ENCODE peak calls at places on chromosomes 3 and 15, in five cellular contexts. N, L, H, M and A are unnamed samples. For H3K4me1, the result is how much of the 10 kb centered on the place peaks cover.

GRCh38 chr15:74322558-74323180 is 44.8 kb downstream of the CYP11A1 start:
- DNase-seq in N (peak), L (no peak), H (peak), M (peak), A (peak)

GRCh38 chr15:85704021-85704420 is 90.7 kb downstream of the KLHL25 start:
- DNase-seq in N (peak), L (no peak), H (no peak), M (no peak), A (no peak)

GRCh38 chr15:49124371-49124770 is 31.0 kb downstream of the COPS2 start:
- DNase-seq in N (peak), L (no peak), H (no peak), M (no peak), A (no peak)

GRCh38 chr3:17831366-17831765 is 88.9 kb upstream of the TBC1D5 start:
- DNase-seq in N (peak), L (no peak), H (no peak), M (no peak), A (no peak)

GRCh38 chr3:138856799-138857198 is 22.1 kb upstream of the PIK3CB start:
- DNase-seq in N (no peak), L (no peak), H (no peak), M (no peak), A (no peak)

GRCh38 chr15:53789654-53790053 is 30.2 kb upstream of the WDR72 start:
- DNase-seq in N (no peak), L (no peak), H (no peak), M (no peak), A (no peak)

GRCh38 chr3:53763353-53763752 is 82.9 kb downstream of the CHDH start:
- DNase-seq in N (no peak), L (no peak), H (no peak), M (no peak), A (no peak)

GRCh38 chr15:83203543-83203942 is 4.1 kb downstream of the HDGFL3 start:
- DNase-seq in N (no peak), L (no peak), H (no peak), M (no peak), A (no peak)

GRCh38 chr3:56042326-56042951 is 425.8 kb downstream of the ERC2 start:
- DNase-seq in N (peak), L (no peak), H (peak), M (peak), A (peak)

DNA sequence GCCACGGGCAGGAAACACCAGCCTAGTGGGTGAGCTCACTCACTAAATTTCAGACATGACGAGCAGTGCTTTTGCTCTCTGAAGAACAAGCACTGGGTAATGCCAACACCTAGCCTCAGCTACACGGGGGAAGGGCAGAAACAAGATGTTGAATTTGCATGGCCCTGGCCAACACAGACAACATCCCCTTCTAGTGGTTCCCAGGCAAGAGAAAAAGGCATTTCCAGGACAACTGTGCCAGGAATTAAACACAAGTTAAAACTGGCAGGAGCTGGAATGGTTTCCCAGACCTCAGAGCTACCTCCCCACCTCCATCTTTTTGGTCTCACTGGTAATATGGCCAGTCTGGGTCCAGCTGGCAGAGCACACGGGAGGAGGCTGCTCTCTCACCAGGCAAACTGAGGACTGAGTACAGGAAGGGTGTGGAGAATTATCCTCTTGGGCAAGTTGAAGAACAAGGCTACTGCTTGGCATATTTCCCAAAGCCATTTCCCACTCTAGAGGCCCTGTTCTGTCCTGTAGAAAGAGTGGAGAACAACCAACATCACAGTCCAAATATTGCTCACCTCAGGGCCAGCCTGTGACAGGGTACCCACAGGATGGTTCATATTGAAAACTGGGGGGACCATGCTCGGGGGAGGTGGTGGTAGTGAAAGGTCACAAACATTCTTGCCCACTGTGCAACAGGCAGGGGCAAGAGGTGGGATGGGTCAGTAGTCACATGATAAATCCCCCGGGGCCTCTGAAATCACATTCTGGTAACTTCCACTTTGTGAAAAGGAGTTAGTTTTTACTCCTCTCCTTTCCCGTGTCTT is 26.5 kb downstream of the TSPAN3 start:
- DNase-seq in N (no peak), L (no peak), H (no peak), M (no peak), A (no peak)
- TF ChIP-seq BHLHE40 in N (no peak), L (no peak), H (no peak), M (no peak), A (no peak)

GRCh38 chr3:9688961-9689360 is 14.7 kb upstream of the CPNE9 start:
- DNase-seq in N (no peak), L (no peak), H (no peak), M (no peak), A (no peak)
- H3K4me1 ChIP-seq in N (under half), L (under half), H (under half), M (under half), A (under half)

DNA sequence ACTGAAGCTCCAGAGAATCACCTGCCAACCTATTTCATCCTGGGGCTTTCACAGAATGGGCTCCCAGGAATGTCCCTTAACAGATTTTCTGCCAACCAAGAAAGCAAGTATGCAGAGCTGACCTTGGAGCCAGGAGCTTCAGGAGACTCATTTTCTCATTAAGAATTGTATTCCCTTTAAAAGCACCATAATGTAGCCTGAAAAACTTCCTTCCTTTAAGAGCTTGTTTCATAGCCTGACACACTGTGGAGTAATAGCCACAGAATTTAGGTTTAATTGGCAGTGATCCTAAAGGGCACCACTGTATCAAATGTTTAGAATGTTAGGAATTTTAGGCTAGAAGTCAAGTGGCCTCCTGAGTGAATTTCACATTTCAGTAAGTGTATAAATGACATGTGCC is 309.8 kb downstream of the GBE1 start:
- DNase-seq in N (no peak), L (no peak), H (no peak), M (no peak), A (no peak)
- TF ChIP-seq BHLHE40 in N (no peak), L (no peak), H (no peak), M (no peak), A (no peak)

DNA sequence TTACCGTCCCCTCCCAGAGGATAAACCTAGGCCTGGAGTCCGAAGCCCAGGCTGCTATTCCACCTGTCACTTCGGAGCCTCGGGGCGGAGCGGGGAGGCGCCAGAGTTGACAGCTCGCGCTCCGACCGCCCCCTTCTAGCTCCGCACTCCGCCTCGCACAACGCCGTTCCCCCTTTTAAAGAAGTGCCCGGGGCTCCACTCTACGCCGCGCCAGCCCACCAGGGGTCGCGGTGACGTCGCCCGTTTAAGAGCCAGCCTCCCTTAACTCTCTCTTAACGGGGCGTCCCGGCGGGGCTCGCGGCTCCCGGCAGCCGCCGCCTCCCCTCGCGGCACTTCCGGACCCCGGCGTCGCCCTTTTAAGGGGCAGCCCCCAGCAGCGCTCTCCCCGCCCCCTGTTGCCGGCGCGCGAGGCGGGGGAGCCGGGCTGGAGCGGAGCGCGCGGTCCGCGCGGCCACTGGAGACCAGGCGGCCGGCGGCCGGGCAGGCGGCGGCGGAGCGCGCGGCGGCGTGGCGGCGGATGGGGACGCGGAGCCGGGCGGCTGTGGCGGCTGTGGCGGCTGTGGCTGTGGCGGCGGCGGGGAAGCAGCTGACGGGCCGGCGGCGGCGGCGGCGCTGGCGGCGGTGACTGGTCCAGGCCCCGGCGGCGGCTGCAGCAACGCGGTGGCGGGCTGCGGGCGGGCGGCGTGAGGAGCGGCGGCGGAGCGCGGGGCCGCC is at the start of gene INAFM2:
- DNase-seq in N (peak), L (peak), H (peak), M (peak), A (peak)
- H3K4me1 ChIP-seq in N (under half), L (under half), H (under half), M (under half), A (under half)

GRCh38 chr3:83873550-83873949 is 1085.2 kb upstream of the CADM2 start:
- DNase-seq in N (no peak), L (no peak), H (no peak), M (no peak), A (no peak)
- TF ChIP-seq BHLHE40 in N (no peak), L (no peak), H (no peak), M (no peak), A (no peak)

DNA sequence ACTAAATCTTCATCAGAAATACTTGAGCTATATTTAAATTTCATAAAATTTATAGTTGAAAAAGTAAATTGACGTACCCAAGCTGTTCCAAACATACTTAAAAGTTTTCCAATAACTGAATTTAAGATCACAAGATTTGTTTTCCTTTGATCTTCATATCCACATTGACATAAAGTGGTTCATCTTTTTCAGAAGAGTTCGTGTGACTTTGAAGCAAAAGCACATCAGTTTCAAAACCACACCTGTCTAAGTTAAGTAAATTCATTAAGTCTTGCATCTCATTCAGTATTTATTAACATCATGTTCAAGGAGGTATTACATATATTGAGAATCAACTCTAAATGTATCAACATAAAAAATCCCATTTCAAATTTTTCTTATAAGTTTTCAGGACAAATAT is 79.5 kb downstream of the BFSP2 start:
- DNase-seq in N (no peak), L (no peak), H (no peak), M (no peak), A (no peak)
- H3K4me1 ChIP-seq in N (under half), L (half or more), H (under half), M (under half), A (under half)

DNA sequence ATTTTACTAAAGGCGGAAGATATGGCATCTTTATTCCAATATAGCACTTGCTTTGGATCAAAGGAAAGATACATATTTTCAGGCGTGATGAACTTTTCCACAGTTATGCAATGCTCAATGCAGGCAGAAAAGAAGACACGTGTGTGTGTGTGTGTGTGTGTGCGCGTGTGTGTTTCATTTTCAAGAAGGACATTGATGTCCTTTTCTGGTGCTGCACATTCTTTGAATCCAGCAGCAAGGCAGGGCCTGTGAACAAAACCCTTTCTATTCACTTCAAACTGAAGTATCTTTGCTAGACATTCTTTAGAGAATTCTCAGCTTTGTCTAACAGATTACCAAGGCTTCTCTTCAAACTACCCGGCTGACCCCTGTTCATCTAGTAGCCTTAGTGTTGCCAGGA is 124.6 kb downstream of the CD47 start:
- DNase-seq in N (no peak), L (no peak), H (no peak), M (no peak), A (no peak)
- TF ChIP-seq BHLHE40 in N (no peak), L (no peak), H (no peak), M (no peak), A (no peak)

DNA sequence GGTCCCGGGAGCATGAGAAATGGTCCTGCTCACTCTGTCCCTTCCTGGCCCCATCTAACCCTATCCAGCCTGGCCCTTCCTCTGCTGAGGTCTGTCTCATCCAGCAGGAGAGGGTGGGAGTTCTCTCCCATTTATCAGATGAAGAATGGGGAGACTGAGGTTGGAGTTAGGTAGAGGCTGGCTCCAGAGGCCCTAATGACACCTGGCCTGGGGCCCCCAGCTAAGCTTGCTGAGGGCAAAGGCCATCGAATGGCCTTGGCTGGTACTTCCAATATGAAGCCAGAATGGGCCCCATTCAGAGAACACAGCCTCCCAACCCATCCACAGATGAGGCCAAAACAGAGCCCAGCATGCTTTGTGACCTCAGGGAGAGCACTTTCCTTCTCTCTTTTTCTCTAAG is 1.4 kb downstream of the CAMK1 start:
- DNase-seq in N (no peak), L (no peak), H (no peak), M (peak), A (no peak)
- H3K4me1 ChIP-seq in N (under half), L (under half), H (under half), M (under half), A (under half)